ENCODE peak calls at places on chromosomes 3 and 15, in four cellular contexts. P is ACHN; J is A549; Y is naive thymus-derived CD4-positive, alpha-beta T cell. X is an unnamed sample.

GRCh38 chr3:129627350-129628168 is 21.1 kb upstream of the PLXND1 start:
- DNase-seq in P (peak), J (peak), Y (peak), X (peak)

GRCh38 chr3:152349397-152349796 is 80.7 kb downstream of the MBNL1 start:
- DNase-seq in P (no peak), J (no peak), Y (no peak), X (no peak)

GRCh38 chr3:13605555-13605954 is 56.6 kb downstream of the FBLN2 start:
- DNase-seq in P (no peak), J (no peak), Y (no peak), X (no peak)

GRCh38 chr15:99708563-99708962 is 24.7 kb downstream of the LYSMD4 start:
- DNase-seq in P (peak), J (peak), Y (no peak), X (no peak)

GRCh38 chr3:29314727-29315088 is 33.8 kb downstream of the RBMS3 start:
- DNase-seq in P (no peak), J (no peak), Y (no peak), X (no peak)

GRCh38 chr3:139312959-139313358 is 30.9 kb upstream of the MRPS22 start:
- DNase-seq in P (no peak), J (peak), Y (no peak), X (no peak)

GRCh38 chr3:137763594-137763938 is 549 bp upstream of the SOX14 start:
- DNase-seq in P (no peak), J (no peak), Y (no peak), X (no peak)

GRCh38 chr3:71088742-71089141 is 494.8 kb downstream of the FOXP1 start:
- DNase-seq in P (no peak), J (no peak), Y (no peak), X (no peak)

GRCh38 chr15:40536501-40536900 is 28.3 kb downstream of the CCDC32 start:
- DNase-seq in P (no peak), J (no peak), Y (no peak), X (no peak)

GRCh38 chr3:14508505-14508819 is 31.7 kb downstream of the GRIP2 start:
- DNase-seq in P (no peak), J (no peak), Y (no peak), X (no peak)

GRCh38 chr3:142117052-142117451 is 32.3 kb downstream of the TFDP2 start:
- DNase-seq in P (no peak), J (no peak), Y (no peak), X (no peak)

GRCh38 chr3:134287512-134287911 is 36.9 kb upstream of the RYK start:
- DNase-seq in P (no peak), J (no peak), Y (no peak), X (no peak)

GRCh38 chr3:46857485-46858341 is 5.5 kb downstream of the MYL3 start:
- DNase-seq in P (no peak), J (no peak), Y (no peak), X (no peak)

GRCh38 chr15:30791776-30792175 is 111.9 kb upstream of the FAN1 start:
- DNase-seq in P (no peak), J (no peak), Y (no peak), X (no peak)

GRCh38 chr3:127549826-127550487 is 40.6 kb downstream of the TPRA1 start:
- DNase-seq in P (no peak), J (no peak), Y (no peak), X (no peak)

GRCh38 chr3:13072239-13073041 is 789 bp downstream of the IQSEC1 start:
- DNase-seq in P (no peak), J (no peak), Y (no peak), X (peak)

GRCh38 chr15:44188810-44189209 is 6.3 kb downstream of the FRMD5 start:
- DNase-seq in P (no peak), J (no peak), Y (no peak), X (no peak)